ENCODE peak calls at places on chromosomes 13 and 19, in four cellular contexts. Z is stimulated activated CD4-positive, alpha-beta T cell treated with anti-CD3 and anti-CD28 coated beads, TNF-alpha, amount 100 ng/mL, for 1 hour; P is B cell; C is gastrocnemius medialis. J is an unnamed sample.
A peak's percentile ranks its signal among the peaks of the same experiment; 100 is the strongest.

GRCh38 chr19:48452656-48453480 is 2.5 kb upstream of the KCNJ14 start:
- DNase-seq in Z (no peak), P (no peak), C (no peak), J (no peak)

GRCh38 chr19:5828661-5829566 is 10.6 kb downstream of the FUT6 start:
- DNase-seq in Z (no peak), P (peak; percentile 47), C (no peak), J (no peak)

GRCh38 chr13:99495478-99496321 is 5.6 kb upstream of the TM9SF2 start:
- DNase-seq in Z (no peak), P (no peak), C (no peak), J (no peak)

GRCh38 chr19:15101479-15102082 is 5.6 kb upstream of the SYDE1 start:
- DNase-seq in Z (peak; percentile 15), P (peak; percentile 42), C (no peak), J (no peak)

GRCh38 chr19:543912-544608 is at the start of gene GZMM:
- DNase-seq in Z (peak; percentile 47), P (no peak), C (no peak), J (no peak)

GRCh38 chr19:1591421-1592022 is 1.1 kb downstream of the MBD3 start:
- DNase-seq in Z (no peak), P (no peak), C (peak; percentile 29), J (no peak)

GRCh38 chr13:99590519-99591011 is 89.3 kb downstream of the TM9SF2 start:
- DNase-seq in Z (no peak), P (no peak), C (no peak), J (no peak)

GRCh38 chr13:19185865-19186645 is 4.4 kb upstream of the TUBA3C start:
- DNase-seq in Z (no peak), P (no peak), C (no peak), J (no peak)

GRCh38 chr19:42655748-42656147 is 61.0 kb upstream of the CEACAM8 start:
- DNase-seq in Z (no peak), P (no peak), C (no peak), J (no peak)

GRCh38 chr19:54209058-54209747 is 8.5 kb downstream of the RPS9 start:
- DNase-seq in Z (no peak), P (no peak), C (no peak), J (no peak)

GRCh38 chr13:113668491-113668971 is 1.5 kb downstream of the GRK1 start:
- DNase-seq in Z (no peak), P (no peak), C (peak; percentile 8), J (peak; percentile 13)

GRCh38 chr13:86684402-86684801 is 885.2 kb upstream of the SLITRK6 start:
- DNase-seq in Z (no peak), P (no peak), C (no peak), J (no peak)

GRCh38 chr19:10593820-10594637 is 6.9 kb upstream of the AP1M2 start:
- DNase-seq in Z (no peak), P (peak; percentile 58), C (peak; percentile 77), J (peak; percentile 38)

GRCh38 chr19:38690832-38691231 is 43.4 kb downstream of the ACTN4 start:
- DNase-seq in Z (no peak), P (no peak), C (no peak), J (no peak)

GRCh38 chr13:25169356-25169755 is 2.7 kb downstream of the AMER2 start:
- DNase-seq in Z (no peak), P (no peak), C (no peak), J (no peak)

GRCh38 chr19:18939922-18940775 is 868 bp downstream of the HOMER3 start:
- DNase-seq in Z (no peak), P (peak; percentile 36), C (peak; percentile 93), J (peak; percentile 65)

GRCh38 chr13:104571161-104571889 is 1505.1 kb upstream of the SLC10A2 start:
- DNase-seq in Z (no peak), P (no peak), C (peak; percentile 64), J (peak; percentile 69)

GRCh38 chr13:63124863-63125262 is 1709.2 kb upstream of the PCDH20 start:
- DNase-seq in Z (no peak), P (no peak), C (no peak), J (no peak)

GRCh38 chr13:94345374-94346195 is 133.9 kb downstream of the DCT start:
- DNase-seq in Z (no peak), P (peak; percentile 26), C (no peak), J (no peak)

GRCh38 chr13:32669030-32669646 is 82.9 kb downstream of the PDS5B start:
- DNase-seq in Z (no peak), P (peak; percentile 61), C (no peak), J (no peak)

GRCh38 chr13:48050550-48050949 is 13.0 kb downstream of the NUDT15 start:
- DNase-seq in Z (no peak), P (no peak), C (no peak), J (no peak)

GRCh38 chr19:7115721-7116120 is 46.2 kb downstream of the ZNF557 start:
- DNase-seq in Z (no peak), P (no peak), C (no peak), J (no peak)

GRCh38 chr13:106619688-106620555 is 52.0 kb upstream of the ARGLU1 start:
- DNase-seq in Z (no peak), P (peak; percentile 27), C (peak; percentile 14), J (peak; percentile 25)

GRCh38 chr19:37303591-37304171 is 67.2 kb upstream of the ZNF527 start:
- DNase-seq in Z (no peak), P (no peak), C (no peak), J (no peak)

GRCh38 chr19:42064432-42064831 is 5.6 kb downstream of the GRIK5 start:
- DNase-seq in Z (no peak), P (no peak), C (no peak), J (no peak)

GRCh38 chr19:54282706-54283105 is 1.8 kb upstream of the LILRB2 start:
- DNase-seq in Z (no peak), P (peak; percentile 51), C (no peak), J (no peak)

GRCh38 chr13:53648673-53649072 is 620.1 kb downstream of the OLFM4 start:
- DNase-seq in Z (no peak), P (no peak), C (no peak), J (no peak)

GRCh38 chr13:39297664-39298171 is 259.5 kb downstream of the NHLRC3 start:
- DNase-seq in Z (no peak), P (no peak), C (no peak), J (no peak)

GRCh38 chr13:21022694-21023325 is 38.6 kb downstream of the LATS2 start:
- DNase-seq in Z (no peak), P (no peak), C (peak; percentile 8), J (peak; percentile 9)

GRCh38 chr19:54191671-54192453 is 754 bp downstream of the TSEN34 start:
- DNase-seq in Z (no peak), P (no peak), C (no peak), J (no peak)